ENCODE peak calls at places on chromosomes 11 and 22, in five cellular contexts. C is transverse colon, N is upper lobe of left lung, M is uterus, F is IMR-90. U is an unnamed sample.

GRCh38 chr11:122758974-122759373 is 79.3 kb upstream of the CRTAM start:
- DNase-seq in C (no peak), M (no peak), N (no peak), F (peak; percentile 18), U (no peak)

GRCh38 chr22:43378011-43378704 is 33.7 kb upstream of the MPPED1 start:
- DNase-seq in F (peak; percentile 3), C (peak; percentile 39), N (no peak), M (no peak), U (no peak)

GRCh38 chr22:28629420-28630184 is 50.0 kb downstream of the TTC28 start:
- DNase-seq in M (no peak), C (no peak), F (peak; percentile 24), N (no peak), U (no peak)

GRCh38 chr11:12531020-12531419 is 143.2 kb upstream of the TEAD1 start:
- DNase-seq in F (no peak), N (no peak), C (no peak), M (no peak), U (no peak)

GRCh38 chr22:29765905-29766631 is 739 bp downstream of the ZMAT5 start:
- DNase-seq in F (no peak), M (no peak), N (no peak), C (peak; percentile 44), U (no peak)

GRCh38 chr11:46335858-46336600 is 11.2 kb upstream of the DGKZ start:
- DNase-seq in M (no peak), F (no peak), C (no peak), N (no peak), U (no peak)

GRCh38 chr22:38744981-38745380 is 10.8 kb downstream of the SUN2 start:
- DNase-seq in F (no peak), M (no peak), N (no peak), C (no peak), U (no peak)

GRCh38 chr22:48556751-48557150 is 1270.9 kb downstream of the BRD1 start:
- DNase-seq in F (no peak), C (no peak), N (peak; percentile 66), M (no peak), U (no peak)

GRCh38 chr22:39408173-39408572 is 8.6 kb downstream of the TAB1 start:
- DNase-seq in F (no peak), M (no peak), N (no peak), C (no peak), U (no peak)

GRCh38 chr11:127330044-127330443 is 329.5 kb upstream of the KIRREL3 start:
- DNase-seq in C (no peak), N (no peak), F (no peak), M (no peak), U (no peak)

GRCh38 chr11:17693531-17693930 is 25.8 kb upstream of the MYOD1 start:
- DNase-seq in C (no peak), N (no peak), F (no peak), M (no peak), U (no peak)

GRCh38 chr11:57515332-57516060 is at the start of gene SLC43A1:
- DNase-seq in N (peak; percentile 89), M (peak; percentile 58), C (peak; percentile 58), F (peak; percentile 59), U (peak; percentile 95)

DNA sequence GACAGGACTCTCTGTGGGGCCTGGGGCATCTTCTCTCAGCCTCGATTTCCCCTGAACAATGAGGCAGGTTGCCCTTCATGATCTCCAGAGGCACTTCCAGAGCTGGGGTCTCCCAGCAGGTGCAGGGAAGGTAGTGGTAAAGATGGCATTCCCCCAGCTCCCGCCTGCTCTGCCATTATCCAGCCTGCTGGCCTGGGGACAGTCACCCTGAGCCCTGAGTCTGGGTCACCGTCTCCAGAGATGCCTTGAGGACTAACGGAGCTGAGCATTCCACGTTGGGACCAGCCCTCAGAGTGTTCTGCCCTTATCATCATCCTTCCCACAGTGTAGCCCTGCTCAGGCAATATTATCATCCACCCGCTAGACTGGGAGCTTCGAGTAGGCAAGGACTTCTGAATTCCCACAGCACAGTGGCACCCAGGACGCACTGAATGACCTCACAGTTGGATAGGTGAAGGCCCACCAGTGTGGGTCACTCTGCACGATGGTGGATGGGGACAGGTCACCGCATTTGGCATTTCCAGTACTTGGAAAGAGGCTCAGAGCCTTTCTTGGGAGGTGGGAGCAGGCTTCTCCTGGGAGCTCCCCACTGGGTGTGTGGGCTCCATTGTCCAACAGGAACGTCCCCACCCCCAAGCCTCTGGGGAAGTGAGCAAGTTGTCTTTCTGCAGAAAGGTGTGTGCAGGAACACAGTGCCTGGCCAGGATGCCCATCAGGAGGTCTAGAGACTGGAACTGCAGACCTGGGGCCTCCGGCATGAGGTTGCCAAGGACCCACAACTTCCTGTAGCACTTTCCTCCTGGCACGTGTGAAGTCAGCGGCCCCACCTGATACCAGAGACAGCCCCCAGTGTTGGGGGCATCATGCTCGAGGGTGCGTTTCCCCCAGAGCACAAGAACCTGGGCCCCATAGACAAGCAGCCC is 51.4 kb upstream of the WNT7B start:
- DNase-seq in M (peak; percentile 20), N (no peak), C (no peak), F (no peak), U (no peak)
- H3K4me3 ChIP-seq in M (no peak overlapping the region), N (no peak overlapping the region), C (no peak overlapping the region), F (no peak overlapping the region), U (no peak overlapping the region)

GRCh38 chr11:62238151-62238550 is 3.9 kb upstream of the SCGB1D2 start:
- DNase-seq in N (no peak), F (no peak), M (no peak), C (no peak), U (no peak)

GRCh38 chr11:62237499-62237898 is 4.5 kb upstream of the SCGB1D2 start:
- DNase-seq in C (no peak), F (no peak), M (no peak), N (no peak), U (no peak)

GRCh38 chr11:62236187-62236586 is 5.9 kb upstream of the SCGB1D2 start:
- DNase-seq in N (no peak), F (no peak), M (no peak), C (no peak), U (no peak)

DNA sequence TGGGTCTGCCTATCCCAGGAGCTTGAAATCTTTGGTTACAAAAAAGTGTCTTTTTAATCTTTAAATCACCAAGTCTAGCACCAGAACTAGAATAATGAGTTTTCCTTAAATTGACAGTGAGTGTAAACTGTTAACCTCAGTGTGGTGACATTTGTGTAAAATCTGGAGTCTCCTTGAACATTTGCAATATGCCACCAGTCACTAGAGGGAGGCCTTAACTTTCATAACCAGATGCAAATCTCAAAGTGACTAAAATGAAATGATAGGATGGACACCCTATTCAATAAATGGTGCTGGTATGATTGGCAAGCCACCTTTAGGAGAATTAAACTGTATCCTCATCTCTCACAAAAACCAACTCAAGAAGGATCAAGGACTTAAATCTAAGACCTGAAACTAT is 8.3 kb upstream of the SCGB1D2 start:
- DNase-seq in C (no peak), N (no peak), M (no peak), F (no peak), U (no peak)
- TF ChIP-seq CTCF in C (no peak), N (no peak), M (no peak), F (no peak), U (no peak)

GRCh38 chr11:75313457-75314272 is 37.8 kb downstream of the ARRB1 start:
- DNase-seq in M (peak; percentile 67), C (no peak), F (peak; percentile 81), N (no peak), U (no peak)
- TF ChIP-seq POLR2A in M (no peak), C (no peak), F (no peak), N (no peak), U (no peak)

DNA sequence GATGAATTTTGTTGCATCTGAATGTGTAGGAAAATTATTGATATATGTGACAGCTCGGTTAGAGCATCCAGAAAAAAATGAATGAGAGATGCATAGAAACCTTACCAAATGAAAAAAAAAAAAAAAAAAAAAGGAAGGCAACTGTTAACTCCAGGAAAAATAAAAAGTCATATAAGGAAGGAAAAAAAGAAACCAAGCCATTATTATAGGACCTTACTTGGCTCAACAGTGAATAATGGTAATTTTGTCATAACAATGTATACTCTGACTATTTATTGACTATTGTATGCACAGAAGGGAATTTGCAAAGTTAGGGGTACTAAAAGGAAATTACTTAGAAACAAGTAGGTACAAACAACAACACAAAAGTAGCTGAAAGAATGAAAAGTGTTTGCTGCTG is 2.0 kb downstream of the DHCR7 start:
- DNase-seq in C (no peak), F (no peak), M (no peak), N (no peak), U (no peak)
- H3K4me3 ChIP-seq in C (no peak overlapping the region), F (no peak overlapping the region), M (no peak overlapping the region), N (no peak overlapping the region), U (no peak overlapping the region)

GRCh38 chr22:33210129-33210784 is 152.1 kb upstream of the SYN3 start:
- DNase-seq in F (peak; percentile 9), N (peak; percentile 35), M (no peak), C (peak; percentile 9), U (no peak)
- TF ChIP-seq CTCF in F (peak; percentile 48), N (peak; percentile 25), M (peak; percentile 6), C (peak; percentile 44), U (no peak)

DNA sequence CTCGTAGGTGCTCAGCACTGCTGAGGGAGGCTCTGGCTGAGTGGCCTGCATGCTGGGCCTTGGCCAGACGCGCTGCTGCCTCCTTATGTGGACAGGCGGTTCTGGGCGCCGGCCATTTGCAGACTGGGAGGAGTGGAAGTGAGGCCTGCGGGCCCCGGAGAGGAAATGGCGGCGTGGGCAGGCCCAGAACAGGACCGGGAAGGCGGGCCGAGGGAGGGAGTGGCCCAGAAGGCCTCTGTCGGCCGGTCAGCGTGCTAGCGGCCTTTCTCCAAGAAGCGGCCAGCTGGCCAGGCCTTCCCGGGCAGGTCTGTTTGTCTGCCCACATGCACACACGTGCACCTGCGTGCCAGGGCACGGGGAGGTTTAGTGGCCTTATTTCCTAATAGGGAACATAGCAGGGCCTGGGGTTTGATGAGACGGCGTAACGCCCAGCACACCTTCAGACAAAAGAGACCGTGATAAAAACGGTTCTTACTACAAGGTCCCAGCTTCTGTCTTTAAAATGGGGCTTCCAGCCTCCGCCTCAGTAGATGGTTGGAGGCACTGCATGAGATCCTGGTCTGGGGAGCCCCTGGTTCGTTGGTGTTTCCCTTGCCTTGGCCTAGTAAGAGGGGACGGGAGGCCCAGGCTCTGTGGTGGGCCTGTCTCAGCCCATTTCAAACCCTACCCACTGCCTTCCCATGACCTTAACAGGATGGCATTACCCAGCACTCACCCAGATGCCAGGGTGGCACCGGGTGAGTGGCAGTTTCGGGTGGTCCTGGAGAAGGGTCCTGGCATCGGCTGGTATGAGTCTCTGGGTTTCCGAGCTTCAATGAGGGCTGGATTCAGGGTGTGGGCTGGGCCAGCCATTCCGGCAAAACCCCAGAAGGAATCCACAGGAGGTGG is 65.1 kb upstream of the PPARA start:
- DNase-seq in M (peak; percentile 92), C (peak; percentile 69), N (peak; percentile 90), F (no peak), U (peak; percentile 72)
- TF ChIP-seq POLR2A in M (peak; percentile 74), C (no peak), N (peak; percentile 44), F (no peak), U (no peak)

GRCh38 chr11:32916361-32916760 is 23.8 kb downstream of the QSER1 start:
- DNase-seq in C (no peak), M (no peak), N (no peak), F (no peak), U (no peak)
- H3K4me3 ChIP-seq in C (no peak overlapping the region), M (no peak overlapping the region), N (no peak overlapping the region), F (no peak overlapping the region), U (no peak overlapping the region)

GRCh38 chr11:19426022-19426718 is 185.4 kb upstream of the E2F8 start:
- DNase-seq in C (no peak), M (no peak), F (no peak), N (no peak), U (no peak)
- TF ChIP-seq CTCF in C (no peak), M (no peak), F (no peak), N (no peak), U (no peak)

U was measured in lower leg skin.